ENCODE peak calls at places on chromosomes 3 and 15, in eight cellular contexts. E, U, R, D, B, J, X and F are unnamed samples.

GRCh38 chr3:54198556-54198955 is 76.2 kb downstream of the CACNA2D3 start:
- DNase-seq in E (no peak), U (no peak), R (no peak), D (no peak), B (no peak), J (no peak), X (no peak), F (no peak)

GRCh38 chr3:80051602-80051962 is 283.8 kb upstream of the ROBO1 start:
- DNase-seq in E (no peak), U (no peak), R (no peak), D (no peak), B (no peak), J (no peak), X (no peak), F (no peak)

GRCh38 chr3:64319391-64319790 is 94.1 kb upstream of the PRICKLE2 start:
- DNase-seq in E (no peak), U (no peak), R (no peak), D (no peak), B (no peak), J (no peak), X (no peak), F (no peak)

GRCh38 chr3:95899911-95900310 is 914.5 kb upstream of the EPHA6 start:
- DNase-seq in E (no peak), U (no peak), R (no peak), D (no peak), B (no peak), J (no peak), X (no peak), F (no peak)

GRCh38 chr3:177478170-177478859 is 281.0 kb upstream of the TBL1XR1 start:
- DNase-seq in E (no peak), U (peak), R (no peak), D (no peak), B (no peak), J (no peak), X (no peak), F (no peak)

GRCh38 chr3:127676456-127676855 is 3.7 kb downstream of the ABTB1 start:
- DNase-seq in E (no peak), U (no peak), R (no peak), D (no peak), B (no peak), J (peak), X (no peak), F (no peak)

GRCh38 chr15:92409521-92409920 is 15.8 kb downstream of the ST8SIA2 start:
- DNase-seq in E (no peak), U (no peak), R (no peak), D (no peak), B (no peak), J (no peak), X (no peak), F (no peak)

GRCh38 chr3:30657914-30658313 is 51.5 kb downstream of the TGFBR2 start:
- DNase-seq in E (no peak), U (no peak), R (peak), D (peak), B (no peak), J (no peak), X (no peak), F (no peak)

GRCh38 chr3:38644662-38645053 is 4.8 kb downstream of the SCN5A start:
- DNase-seq in E (peak), U (no peak), R (no peak), D (no peak), B (no peak), J (no peak), X (no peak), F (no peak)